ENCODE peak calls at places on chromosome 13, in eight cellular contexts. Q is anterior cingulate cortex; D is ACHN; M is activated effector memory CD4-positive, alpha-beta T cell treated with anti-CD3 and anti-CD28 coated beads, Interleukin-2, amount 50 U/mL, for 16 hours; O is Peyer's patch; J is lung microvascular endothelial cell; G is NCI-H2171; E is nucleus accumbens. N is an unnamed sample.

GRCh38 chr13:31951215-31951678 is 80.3 kb upstream of the FRY start:
- DNase-seq in Q (no peak), D (no peak), M (no peak), O (peak; percentile 57), J (no peak), G (no peak), E (no peak), N (no peak)

GRCh38 chr13:110371550-110372465 is 64.7 kb downstream of the COL4A2 start:
- DNase-seq in Q (no peak), D (peak; percentile 92), M (no peak), O (no peak), J (peak; percentile 91), G (no peak), E (no peak), N (peak; percentile 96)

GRCh38 chr13:31946091-31946770 is 85.3 kb upstream of the FRY start:
- DNase-seq in Q (no peak), D (peak; percentile 42), M (no peak), O (no peak), J (no peak), G (no peak), E (no peak), N (no peak)

GRCh38 chr13:59906413-59907027 is 257.2 kb downstream of the DIAPH3 start:
- DNase-seq in Q (no peak), D (peak; percentile 35), M (no peak), O (no peak), J (peak; percentile 71), G (peak; percentile 26), E (no peak), N (peak; percentile 66)

GRCh38 chr13:27481766-27482165 is 31.4 kb upstream of the MTIF3 start:
- DNase-seq in Q (no peak), D (peak; percentile 39), M (peak; percentile 64), O (peak; percentile 61), J (peak; percentile 44), G (no peak), E (no peak), N (peak; percentile 57)

GRCh38 chr13:51816604-51817254 is 12.8 kb upstream of the DHRS12 start:
- DNase-seq in Q (no peak), D (no peak), M (no peak), O (no peak), J (no peak), G (no peak), E (no peak), N (no peak)

GRCh38 chr13:67223024-67223423 is 7.1 kb downstream of the PCDH9 start:
- DNase-seq in Q (no peak), D (no peak), M (no peak), O (no peak), J (no peak), G (no peak), E (no peak), N (peak; percentile 25)

GRCh38 chr13:44434441-44435141 is 61.0 kb downstream of the SERP2 start:
- DNase-seq in Q (no peak), D (no peak), M (no peak), O (no peak), J (no peak), G (no peak), E (no peak), N (peak; percentile 7)

GRCh38 chr13:52879950-52880650 is 31.7 kb upstream of the PCDH8 start:
- DNase-seq in Q (no peak), D (no peak), M (no peak), O (no peak), J (no peak), G (peak; percentile 66), E (no peak), N (no peak)

GRCh38 chr13:58119351-58119750 is 487.8 kb downstream of the PCDH17 start:
- DNase-seq in Q (no peak), D (no peak), M (no peak), O (no peak), J (no peak), G (no peak), E (no peak), N (no peak)

GRCh38 chr13:101309014-101309619 is 107.2 kb downstream of the NALCN start:
- DNase-seq in Q (no peak), D (no peak), M (no peak), O (no peak), J (no peak), G (no peak), E (no peak), N (no peak)

GRCh38 chr13:113767366-113767765 is 8.3 kb downstream of the TMEM255B start:
- DNase-seq in Q (no peak), D (no peak), M (no peak), O (no peak), J (no peak), G (no peak), E (no peak), N (no peak)

GRCh38 chr13:20769091-20769490 is 4.7 kb downstream of the EEF1AKMT1 start:
- DNase-seq in Q (no peak), D (no peak), M (no peak), O (no peak), J (peak; percentile 65), G (no peak), E (no peak), N (peak; percentile 96)

GRCh38 chr13:32267836-32268439 is 47.2 kb downstream of the ZAR1L start:
- DNase-seq in Q (no peak), D (no peak), M (peak; percentile 82), O (peak; percentile 58), J (no peak), G (no peak), E (no peak), N (no peak)

GRCh38 chr13:39451860-39452301 is 151.1 kb downstream of the LHFPL6 start:
- DNase-seq in Q (no peak), D (no peak), M (no peak), O (no peak), J (peak; percentile 73), G (no peak), E (no peak), N (peak; percentile 73)

GRCh38 chr13:49220035-49220855 is at the start of gene MLNR:
- DNase-seq in Q (no peak), D (peak; percentile 50), M (peak; percentile 77), O (peak; percentile 62), J (peak; percentile 49), G (peak; percentile 54), E (no peak), N (peak; percentile 39)

GRCh38 chr13:49444517-49445395 is 682 bp downstream of the SETDB2 start:
- DNase-seq in Q (no peak), D (peak; percentile 37), M (peak; percentile 65), O (no peak), J (peak; percentile 26), G (no peak), E (no peak), N (peak; percentile 56)

GRCh38 chr13:112674412-112675383 is 15.1 kb upstream of the ATP11A start:
- DNase-seq in Q (no peak), D (no peak), M (no peak), O (no peak), J (no peak), G (no peak), E (no peak), N (no peak)

GRCh38 chr13:110444226-110444653 is 117.3 kb downstream of the RAB20 start:
- DNase-seq in Q (no peak), D (peak; percentile 53), M (no peak), O (no peak), J (no peak), G (no peak), E (no peak), N (no peak)

GRCh38 chr13:50991624-50992610 is 82.3 kb downstream of the RNASEH2B start:
- DNase-seq in Q (no peak), D (no peak), M (no peak), O (no peak), J (no peak), G (no peak), E (no peak), N (no peak)

GRCh38 chr13:27636624-27637288 is 15.1 kb downstream of the POLR1D start:
- DNase-seq in Q (no peak), D (no peak), M (no peak), O (no peak), J (peak; percentile 14), G (no peak), E (no peak), N (peak; percentile 34)

GRCh38 chr13:113862191-113862765 is 1.6 kb downstream of the GAS6 start:
- DNase-seq in Q (no peak), D (peak; percentile 38), M (peak; percentile 59), O (peak; percentile 59), J (no peak), G (no peak), E (no peak), N (no peak)

GRCh38 chr13:26074706-26075105 is 22.9 kb upstream of the SHISA2 start:
- DNase-seq in Q (no peak), D (peak; percentile 89), M (no peak), O (no peak), J (peak; percentile 14), G (no peak), E (no peak), N (no peak)

GRCh38 chr13:27977476-27978300 is 8.6 kb upstream of the CDX2 start:
- DNase-seq in Q (no peak), D (no peak), M (peak; percentile 28), O (peak; percentile 63), J (peak; percentile 20), G (no peak), E (no peak), N (peak; percentile 35)

GRCh38 chr13:99432637-99433542 is 68.4 kb upstream of the TM9SF2 start:
- DNase-seq in Q (no peak), D (peak; percentile 52), M (peak; percentile 93), O (peak; percentile 64), J (peak; percentile 85), G (no peak), E (no peak), N (peak; percentile 78)